ENCODE peak calls at places on chromosome 17, in nine cellular contexts. H is mucosa of descending colon; Q is IMR-90; X is HFF-Myc; Z is A549; J is CD8-positive, alpha-beta T cell; S is lower leg skin; D is fibroblast of the aortic adventitia; P is GM23338. O is an unnamed sample.

GRCh38 chr17:63697341-63698286 is 2.3 kb downstream of the LIMD2 start:
- DNase-seq in H (peak), Q (no peak), X (no peak), Z (peak), J (peak), S (peak), D (peak), P (peak), O (no peak)

GRCh38 chr17:62627904-62628603 is 584 bp downstream of the MRC2 start:
- DNase-seq in H (no peak), Q (peak), X (peak), Z (peak), J (no peak), S (peak), D (peak), P (peak), O (no peak)

GRCh38 chr17:33142703-33143299 is 150.3 kb downstream of the ASIC2 start:
- DNase-seq in H (no peak), Q (peak), X (peak), Z (no peak), J (no peak), S (no peak), D (peak), P (peak), O (no peak)

GRCh38 chr17:39607851-39608130 is at the start of gene NEUROD2:
- DNase-seq in H (no peak), Q (no peak), X (no peak), Z (no peak), J (no peak), S (no peak), D (no peak), P (no peak), O (no peak)

GRCh38 chr17:30300803-30301202 is 9.1 kb upstream of the BLMH start:
- DNase-seq in H (no peak), Q (no peak), X (no peak), Z (no peak), J (no peak), S (no peak), D (no peak), P (no peak), O (no peak)

GRCh38 chr17:61179316-61179715 is 220.3 kb upstream of the TBX2 start:
- DNase-seq in H (no peak), Q (no peak), X (no peak), Z (no peak), J (no peak), S (no peak), D (no peak), P (no peak), O (no peak)

GRCh38 chr17:78409191-78409621 is 30.8 kb downstream of the PGS1 start:
- DNase-seq in H (peak), Q (no peak), X (no peak), Z (no peak), J (no peak), S (no peak), D (no peak), P (no peak), O (peak)

GRCh38 chr17:48081858-48082257 is 19.4 kb downstream of the CBX1 start:
- DNase-seq in H (no peak), Q (no peak), X (no peak), Z (no peak), J (no peak), S (no peak), D (no peak), P (no peak), O (no peak)

GRCh38 chr17:20179031-20179430 is 169.9 kb downstream of the SPECC1 start:
- DNase-seq in H (no peak), Q (no peak), X (no peak), Z (no peak), J (no peak), S (no peak), D (no peak), P (no peak), O (no peak)

GRCh38 chr17:40320771-40321501 is 12.0 kb downstream of the RARA start:
- DNase-seq in H (peak), Q (no peak), X (no peak), Z (no peak), J (no peak), S (peak), D (peak), P (no peak), O (no peak)

GRCh38 chr17:63439682-63440081 is 6.4 kb downstream of the CYB561 start:
- DNase-seq in H (no peak), Q (peak), X (no peak), Z (no peak), J (no peak), S (no peak), D (peak), P (no peak), O (no peak)

GRCh38 chr17:41171881-41172280 is 3.9 kb upstream of the KRTAP4-3 start:
- DNase-seq in H (no peak), Q (peak), X (no peak), Z (no peak), J (no peak), S (no peak), D (peak), P (no peak), O (no peak)

GRCh38 chr17:35801583-35802224 is 6.3 kb upstream of the MMP28 start:
- DNase-seq in H (peak), Q (no peak), X (peak), Z (no peak), J (peak), S (peak), D (peak), P (no peak), O (no peak)

GRCh38 chr17:40287159-40287493 is 553 bp upstream of the CDC6 start:
- DNase-seq in H (no peak), Q (no peak), X (no peak), Z (no peak), J (no peak), S (no peak), D (no peak), P (no peak), O (no peak)

DNA sequence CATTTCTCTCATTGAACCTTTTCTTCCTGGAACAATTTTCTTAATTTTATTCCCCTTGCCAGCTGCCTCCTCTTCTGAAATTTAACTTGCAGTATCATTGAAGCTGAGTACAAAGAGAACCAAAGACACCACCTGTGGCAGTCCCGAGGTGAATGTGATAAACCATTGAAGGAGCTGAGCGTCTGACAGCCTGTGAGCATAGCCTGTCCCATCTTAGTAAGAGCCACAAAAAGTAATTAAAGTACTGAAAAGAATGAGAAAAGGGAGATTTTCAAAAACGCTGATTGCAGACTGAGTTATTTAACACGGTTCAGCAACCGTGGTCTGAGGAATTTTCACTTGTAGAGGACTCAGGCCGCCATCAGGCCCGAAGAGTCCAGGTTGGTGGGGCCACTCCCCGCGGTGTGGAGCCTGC is 27.2 kb upstream of the ST6GALNAC1 start:
- DNase-seq in H (no peak), Q (no peak), X (no peak), Z (no peak), J (no peak), S (no peak), D (no peak), P (no peak), O (no peak)
- TF ChIP-seq CTCF in H (no peak), Q (no peak), X (no peak), Z (no peak), J (no peak), S (no peak), D (no peak), P (no peak), O (no peak)

GRCh38 chr17:82703935-82704865 is 5.7 kb upstream of the RAB40B start:
- DNase-seq in H (peak), Q (no peak), X (no peak), Z (no peak), J (no peak), S (no peak), D (no peak), P (no peak), O (no peak)

GRCh38 chr17:82703036-82703745 is 4.7 kb upstream of the RAB40B start:
- DNase-seq in H (no peak), Q (no peak), X (no peak), Z (no peak), J (no peak), S (no peak), D (no peak), P (no peak), O (no peak)

GRCh38 chr17:82704886-82705285 is 6.4 kb upstream of the RAB40B start:
- DNase-seq in H (no peak), Q (no peak), X (no peak), Z (no peak), J (no peak), S (no peak), D (no peak), P (no peak), O (no peak)

GRCh38 chr17:82699551-82699950 is 1.1 kb upstream of the RAB40B start:
- DNase-seq in H (no peak), Q (no peak), X (no peak), Z (no peak), J (no peak), S (no peak), D (no peak), P (no peak), O (no peak)

DNA sequence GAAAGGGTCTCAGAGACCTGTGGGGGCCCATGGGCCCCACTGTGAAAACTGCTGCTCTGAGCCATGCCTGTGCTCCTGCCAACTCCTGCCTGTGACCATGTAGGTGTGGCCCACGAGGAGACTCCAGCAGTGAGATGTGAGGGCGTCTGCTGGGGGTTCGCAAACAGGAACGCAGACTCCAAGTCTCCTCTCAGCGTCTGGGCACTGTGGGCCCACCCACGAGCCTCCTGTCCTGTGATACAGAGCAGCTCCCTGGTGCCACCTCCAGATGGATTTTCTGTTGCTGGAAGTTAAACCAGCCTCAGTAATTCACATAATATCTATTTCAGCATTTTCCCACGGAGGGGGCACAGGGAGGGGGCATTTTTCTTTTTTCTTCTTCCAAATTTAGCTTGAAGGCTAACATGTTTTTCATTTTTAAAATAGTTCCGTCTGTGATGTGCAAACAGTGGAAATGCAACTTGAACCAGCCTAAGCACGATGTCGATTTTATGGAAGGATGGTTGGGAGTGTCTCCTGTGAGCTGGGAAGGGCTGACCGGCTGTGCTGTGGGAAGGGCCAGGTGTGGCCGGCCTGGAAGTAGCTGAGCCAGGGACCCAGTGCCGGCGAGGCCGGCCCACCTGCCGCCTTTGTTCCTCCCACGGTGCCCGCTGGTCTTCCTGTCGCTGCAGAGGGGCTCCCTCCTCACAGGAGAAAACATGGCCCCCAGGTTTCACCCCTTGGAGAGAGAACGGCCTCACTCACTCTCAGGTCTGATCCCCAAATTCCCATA is 3.8 kb upstream of the RAB40B start:
- DNase-seq in H (peak), Q (no peak), X (no peak), Z (no peak), J (no peak), S (no peak), D (no peak), P (no peak), O (no peak)
- TF ChIP-seq CTCF in H (no peak), Q (no peak), X (no peak), Z (no peak), J (no peak), S (no peak), D (no peak), P (no peak), O (no peak)

GRCh38 chr17:6208608-6209180 is 138.5 kb downstream of the WSCD1 start:
- DNase-seq in H (no peak), Q (no peak), X (no peak), Z (no peak), J (no peak), S (peak), D (no peak), P (no peak), O (no peak)
- TF ChIP-seq CTCF in H (no peak), Q (no peak), X (no peak), Z (no peak), J (no peak), S (no peak), D (no peak), P (no peak), O (no peak)

DNA sequence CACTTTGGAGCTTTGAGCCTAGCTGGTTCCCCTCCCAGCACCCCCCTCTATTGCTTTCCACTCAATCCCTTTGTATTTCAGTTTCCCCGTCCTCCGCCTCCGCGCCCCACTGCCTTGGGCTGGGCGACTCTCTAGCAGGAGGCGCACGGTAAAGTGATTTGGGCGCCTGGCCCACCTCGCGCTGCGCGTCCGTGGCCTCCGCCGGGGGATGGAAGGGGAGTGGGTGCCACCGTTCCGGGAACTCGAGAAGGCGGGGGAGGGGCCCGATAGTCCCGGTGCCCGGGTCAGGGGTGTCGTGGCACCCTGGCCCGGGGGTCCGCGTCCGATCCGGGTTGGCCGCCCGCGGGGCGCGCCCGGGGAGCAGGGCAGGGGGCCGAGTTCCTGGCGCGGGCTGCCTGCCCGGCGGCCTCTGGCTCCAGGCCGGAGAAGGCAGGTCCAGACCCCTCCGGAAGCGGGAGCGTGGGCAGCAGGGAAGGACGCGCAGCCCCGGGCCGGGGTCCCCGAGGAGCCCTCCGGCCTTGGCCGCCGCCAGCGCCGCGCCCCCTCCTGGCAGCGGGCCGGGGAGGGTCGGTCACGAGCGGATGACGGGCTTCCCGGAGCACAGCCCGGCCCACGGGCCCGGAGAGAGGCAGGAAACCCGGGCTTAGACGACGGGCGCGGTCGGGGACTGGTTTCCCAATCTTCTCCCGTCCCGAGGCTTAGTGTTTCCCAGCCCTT is 15.8 kb downstream of the MEOX1 start:
- DNase-seq in H (peak), Q (no peak), X (no peak), Z (no peak), J (no peak), S (peak), D (peak), P (peak), O (no peak)
- TF ChIP-seq CTCF in H (no peak), Q (no peak), X (no peak), Z (no peak), J (no peak), S (no peak), D (no peak), P (peak), O (no peak)

GRCh38 chr17:28646039-28646754 is 1.2 kb upstream of the BLTP2 start:
- DNase-seq in H (no peak), Q (no peak), X (no peak), Z (no peak), J (no peak), S (no peak), D (peak), P (no peak), O (no peak)

GRCh38 chr17:28645576-28645939 is 600 bp upstream of the BLTP2 start:
- DNase-seq in H (no peak), Q (no peak), X (no peak), Z (no peak), J (no peak), S (no peak), D (no peak), P (no peak), O (no peak)

GRCh38 chr17:28641579-28641978 is 3.4 kb downstream of the BLTP2 start:
- DNase-seq in H (no peak), Q (no peak), X (no peak), Z (no peak), J (no peak), S (no peak), D (no peak), P (no peak), O (no peak)

GRCh38 chr17:28644782-28645575 is at the start of gene BLTP2:
- DNase-seq in H (peak), Q (peak), X (peak), Z (peak), J (peak), S (peak), D (peak), P (peak), O (peak)

DNA sequence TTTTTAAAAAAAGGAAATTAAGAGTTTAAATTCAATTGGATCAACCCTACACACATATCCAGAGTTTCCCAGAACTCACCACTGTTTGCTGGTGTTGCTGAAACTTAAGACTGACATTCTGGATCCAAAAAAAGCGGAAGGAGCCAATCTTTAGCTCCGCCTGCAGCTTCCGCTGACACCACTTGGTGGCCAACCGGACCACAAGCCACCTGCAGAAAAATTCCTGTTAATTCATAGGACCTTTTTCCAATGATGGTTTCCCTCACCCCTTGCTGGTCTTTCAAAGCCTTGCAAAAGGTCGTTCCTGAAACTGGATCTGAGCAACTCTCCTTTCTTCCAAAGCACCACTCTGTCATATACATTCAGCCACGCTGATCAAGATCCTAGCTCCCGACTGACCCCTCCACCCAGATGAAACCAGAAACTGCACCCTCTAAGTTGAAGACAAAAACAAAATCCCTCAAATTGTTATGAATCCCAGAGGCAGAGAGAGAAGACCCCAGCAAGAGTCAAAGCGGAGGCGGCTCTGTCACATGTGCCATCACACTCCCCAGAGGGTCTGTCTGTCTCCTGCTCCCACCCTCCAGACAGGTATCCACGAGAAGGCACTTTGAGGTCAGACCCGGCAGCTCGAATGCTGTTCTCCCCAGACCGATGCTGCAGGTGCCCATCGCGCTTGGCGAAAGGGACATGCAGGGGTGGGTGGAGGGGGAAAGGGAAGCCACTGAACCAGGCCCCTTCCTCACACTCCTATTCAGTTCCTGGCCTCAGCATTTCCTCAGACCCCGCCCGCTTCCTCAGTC is 778 bp downstream of the BLTP2 start:
- DNase-seq in H (peak), Q (peak), X (no peak), Z (peak), J (no peak), S (peak), D (peak), P (peak), O (peak)
- TF ChIP-seq CTCF in H (peak), Q (peak), X (peak), Z (peak), J (peak), S (no peak), D (peak), P (peak), O (peak)

DNA sequence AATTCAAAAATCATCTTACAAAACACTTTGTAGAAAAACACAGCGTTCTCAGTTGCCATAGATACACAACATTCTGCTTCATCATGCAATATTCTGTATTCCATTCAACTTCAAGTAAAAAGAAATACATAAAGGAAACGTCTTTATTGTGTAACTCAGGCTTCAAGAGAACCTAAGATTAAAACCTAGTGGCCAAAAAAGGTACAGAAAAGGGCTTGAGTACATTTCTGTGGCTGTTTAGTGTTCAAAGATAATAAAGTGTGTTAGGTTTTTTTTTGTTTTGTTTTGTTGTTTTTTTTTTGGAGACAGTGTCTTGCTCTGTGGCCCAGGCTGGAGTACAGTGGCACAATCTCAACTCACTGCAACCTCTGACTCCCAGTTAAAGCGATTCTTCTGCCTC is 250.4 kb downstream of the CEP112 start:
- DNase-seq in H (no peak), Q (no peak), X (no peak), Z (no peak), J (no peak), S (no peak), D (no peak), P (peak), O (no peak)
- TF ChIP-seq CTCF in H (no peak), Q (peak), X (no peak), Z (no peak), J (no peak), S (no peak), D (peak), P (no peak), O (no peak)

DNA sequence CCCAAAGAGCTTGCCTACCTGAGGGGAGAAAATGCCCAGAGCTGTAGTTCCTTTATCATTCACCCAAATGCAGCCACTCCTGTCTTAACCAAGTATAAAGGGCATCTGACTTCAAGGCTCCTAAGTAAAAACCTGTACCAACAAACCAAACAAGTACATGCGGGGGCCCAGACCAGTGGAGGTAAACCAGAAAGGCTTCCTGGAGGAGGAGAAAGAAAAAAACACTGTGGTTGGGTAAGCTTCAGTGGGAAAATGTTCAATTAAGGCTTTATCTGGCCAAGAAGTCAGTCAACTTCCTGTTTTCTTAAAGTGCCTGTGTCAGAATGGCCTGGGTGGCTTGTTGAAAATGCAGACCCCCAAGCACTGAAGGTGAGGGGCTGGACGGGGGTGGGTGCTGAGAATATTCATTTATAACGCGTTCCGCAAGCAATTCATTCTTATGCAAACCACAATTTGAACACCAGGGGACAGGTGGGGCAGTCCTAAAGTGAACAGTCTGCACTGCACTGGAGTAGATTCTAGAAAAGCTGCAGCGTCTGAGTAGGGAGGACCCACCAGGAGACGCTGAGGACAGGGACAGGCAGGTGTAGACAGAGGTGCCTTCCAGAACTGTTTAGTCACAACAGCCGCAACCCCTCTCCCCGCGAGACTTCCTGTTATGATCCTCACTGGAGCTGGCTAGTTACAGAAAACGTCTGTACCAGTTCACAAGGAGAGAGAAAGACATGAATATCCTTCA is 467.1 kb downstream of the SOX9 start:
- DNase-seq in H (no peak), Q (peak), X (no peak), Z (no peak), J (no peak), S (no peak), D (no peak), P (no peak), O (no peak)
- TF ChIP-seq CTCF in H (no peak), Q (no peak), X (no peak), Z (no peak), J (no peak), S (no peak), D (peak), P (no peak), O (no peak)

O was measured in D721Med.